ENCODE peak calls at places on chromosomes 5 and 9, in five cellular contexts. O is adipocyte, T is tibial nerve, Q is left ventricle myocardium inferior, Y is WERI-Rb-1. F is an unnamed sample. For H3K27me3, the result is how much of the 10 kb centered on the place peaks cover.

GRCh38 chr9:93701494-93702218 is 125.3 kb downstream of the PHF2 start:
- DNase-seq in Y (no peak), Q (no peak), O (no peak), T (no peak), F (no peak)

GRCh38 chr9:32991895-32992595 is 9.4 kb downstream of the APTX start:
- DNase-seq in Q (no peak), T (no peak), Y (no peak), O (no peak), F (no peak)

GRCh38 chr9:92265159-92265558 is 28.3 kb downstream of the IARS1 start:
- DNase-seq in Q (no peak), O (peak), Y (no peak), T (no peak), F (no peak)

GRCh38 chr5:168931638-168932345 is 352.6 kb upstream of the PANK3 start:
- DNase-seq in Q (no peak), O (peak), T (no peak), Y (no peak), F (no peak)

GRCh38 chr5:137220523-137220927 is 278.6 kb downstream of the SPOCK1 start:
- DNase-seq in Q (no peak), T (no peak), O (peak), Y (peak), F (no peak)

GRCh38 chr5:74866653-74867162 is 521 bp upstream of the FAM169A start:
- DNase-seq in Y (no peak), Q (no peak), T (no peak), O (no peak), F (no peak)

GRCh38 chr5:10684303-10685086 is 76.5 kb downstream of the DAP start:
- DNase-seq in O (no peak), Y (no peak), T (no peak), Q (no peak), F (no peak)

GRCh38 chr9:36317766-36318165 is 59.5 kb upstream of the GNE start:
- DNase-seq in T (no peak), Q (peak), O (no peak), Y (no peak), F (peak)

GRCh38 chr9:75855509-75855908 is 35.0 kb upstream of the PCSK5 start:
- DNase-seq in Q (no peak), Y (peak), O (peak), T (peak), F (no peak)

GRCh38 chr5:143241892-143242291 is 161.6 kb downstream of the NR3C1 start:
- DNase-seq in Q (no peak), T (no peak), O (no peak), Y (no peak), F (no peak)

GRCh38 chr5:156870498-156870839 is 20.4 kb downstream of the PPP1R2B start:
- DNase-seq in T (no peak), Q (no peak), O (no peak), Y (no peak), F (no peak)

GRCh38 chr5:911601-912000 is 18.9 kb downstream of the TRIP13 start:
- DNase-seq in T (no peak), O (no peak), Y (no peak), Q (no peak), F (no peak)

GRCh38 chr5:17219006-17219422 is 1.6 kb downstream of the BASP1 start:
- DNase-seq in T (no peak), O (peak), Y (no peak), Q (no peak), F (no peak)

GRCh38 chr5:143516249-143516648 is 112.8 kb upstream of the NR3C1 start:
- DNase-seq in Q (no peak), T (no peak), O (no peak), Y (no peak), F (no peak)

GRCh38 chr9:137982132-137982666 is 104.6 kb downstream of the CACNA1B start:
- DNase-seq in O (no peak), Y (no peak), T (no peak), Q (no peak), F (no peak)

GRCh38 chr5:168865973-168866372 is 286.8 kb upstream of the PANK3 start:
- DNase-seq in Y (peak), O (peak), Q (no peak), T (no peak), F (no peak)

GRCh38 chr5:31194458-31194808 is 947 bp downstream of the CDH6 start:
- DNase-seq in O (peak), T (no peak), Q (no peak), Y (peak), F (no peak)

GRCh38 chr9:3224931-3225330 is 300.9 kb downstream of the RFX3 start:
- DNase-seq in T (no peak), Y (no peak), Q (peak), O (no peak), F (no peak)

GRCh38 chr5:318931-319601 is 2.4 kb upstream of the AHRR start:
- DNase-seq in O (no peak), Q (no peak), T (no peak), Y (no peak), F (peak)

GRCh38 chr9:117434568-117434967 is 19.7 kb upstream of the ASTN2 start:
- DNase-seq in Y (no peak), Q (no peak), O (no peak), T (no peak), F (no peak)

GRCh38 chr9:107597743-107598217 is 108.2 kb upstream of the KLF4 start:
- DNase-seq in T (no peak), O (no peak), Y (no peak), Q (no peak), F (no peak)

GRCh38 chr5:106171708-106172107 is 1499.0 kb downstream of the EFNA5 start:
- DNase-seq in Q (no peak), T (no peak), O (peak), Y (no peak), F (no peak)

GRCh38 chr9:133075925-133076324 is 14.1 kb downstream of the CEL start:
- DNase-seq in O (peak), T (no peak), Y (no peak), Q (no peak), F (no peak)

GRCh38 chr5:10479226-10479721 is 37.6 kb downstream of the ROPN1L start:
- DNase-seq in Y (no peak), Q (no peak), T (no peak), O (peak), F (no peak)

GRCh38 chr5:39650234-39650816 is 225.5 kb upstream of the DAB2 start:
- DNase-seq in T (no peak), O (no peak), Y (no peak), Q (no peak), F (no peak)

GRCh38 chr5:26482817-26483375 is 555.5 kb downstream of the CDH9 start:
- DNase-seq in O (peak), Q (no peak), Y (peak), T (peak), F (peak)

GRCh38 chr5:11584008-11584407 is 320.2 kb downstream of the CTNND2 start:
- DNase-seq in T (no peak), Q (no peak), O (no peak), Y (no peak), F (no peak)

GRCh38 chr9:36163049-36163839 is 5.9 kb upstream of the CCIN start:
- DNase-seq in T (no peak), Q (peak), O (peak), Y (peak), F (no peak)

GRCh38 chr5:154826-155225 is 36.5 kb upstream of the LRRC14B start:
- DNase-seq in Y (peak), Q (no peak), O (no peak), T (no peak), F (no peak)

GRCh38 chr5:95934207-95934804 is 27.3 kb downstream of the ELL2 start:
- DNase-seq in Y (no peak), T (no peak), O (no peak), Q (no peak), F (no peak)

GRCh38 chr5:39178856-39179255 is 40.5 kb downstream of the FYB1 start:
- DNase-seq in Q (no peak), Y (no peak), O (no peak), T (no peak), F (no peak)

GRCh38 chr5:80369521-80369920 is 38.3 kb upstream of the ZFYVE16 start:
- DNase-seq in Q (no peak), T (no peak), Y (peak), O (no peak), F (no peak)

GRCh38 chr9:92639124-92639523 is 30.8 kb downstream of the IPPK start:
- DNase-seq in T (no peak), Q (no peak), Y (no peak), O (no peak), F (no peak)

GRCh38 chr5:134345996-134346395 is 21.0 kb downstream of the CDKL3 start:
- DNase-seq in Y (no peak), Q (no peak), O (no peak), T (no peak), F (no peak)

GRCh38 chr9:6822696-6823095 is 64.9 kb downstream of the KDM4C start:
- DNase-seq in T (no peak), Q (no peak), Y (no peak), O (no peak), F (no peak)

GRCh38 chr9:71783120-71783523 is 14.8 kb upstream of the CEMIP2 start:
- DNase-seq in Q (no peak), T (no peak), Y (no peak), O (no peak), F (no peak)

GRCh38 chr9:73219985-73220626 is 68.4 kb downstream of the ANXA1 start:
- DNase-seq in Q (no peak), O (peak), T (no peak), Y (no peak), F (no peak)

GRCh38 chr9:124475868-124476690 is 25.8 kb downstream of the ADGRD2 start:
- DNase-seq in Q (no peak), Y (no peak), O (no peak), T (no peak), F (no peak)

GRCh38 chr9:124477211-124478013 is 27.2 kb downstream of the ADGRD2 start:
- DNase-seq in O (no peak), Y (no peak), Q (no peak), T (no peak), F (peak)

GRCh38 chr9:124474151-124474550 is 23.9 kb downstream of the ADGRD2 start:
- DNase-seq in T (no peak), Y (no peak), O (no peak), Q (no peak), F (no peak)

GRCh38 chr9:124473310-124473709 is 23.1 kb downstream of the ADGRD2 start:
- DNase-seq in O (no peak), T (no peak), Y (no peak), Q (no peak), F (no peak)

DNA sequence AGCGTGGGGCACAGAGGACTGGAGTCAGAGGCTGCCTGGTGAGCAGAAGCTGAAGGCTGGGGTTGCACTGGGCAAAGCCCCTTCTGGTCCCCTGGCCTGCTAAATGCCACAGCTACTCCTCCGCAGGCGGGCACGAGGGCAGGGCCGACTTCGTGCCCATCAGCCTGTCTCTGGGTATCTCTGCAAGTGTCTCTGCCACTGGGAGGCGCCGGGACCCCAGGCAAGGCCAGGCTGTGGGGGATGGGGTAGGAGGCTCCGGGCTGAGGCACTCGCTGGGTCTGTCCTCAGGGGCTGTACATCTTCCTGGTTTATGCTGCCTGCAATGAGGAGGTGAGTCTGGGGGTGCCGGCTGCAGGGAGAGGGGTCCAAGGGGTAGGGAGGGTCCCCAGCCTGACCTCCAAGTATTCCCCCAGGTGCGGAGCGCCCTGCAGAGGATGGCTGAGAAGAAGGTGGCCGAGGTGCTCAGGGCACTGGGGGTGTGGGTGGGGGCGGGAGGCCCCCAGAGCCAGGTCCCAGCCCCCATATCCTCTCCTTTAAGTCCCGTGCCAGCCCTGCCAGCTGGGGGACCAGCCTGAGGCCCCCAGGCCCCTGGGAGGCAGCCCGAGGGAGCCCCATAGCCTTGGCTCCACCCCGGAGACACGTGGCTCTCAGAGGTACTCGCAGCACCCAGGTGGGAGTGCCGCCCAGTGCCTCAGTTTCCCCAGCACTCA is 25.1 kb downstream of the ADGRD2 start:
- DNase-seq in Y (peak), O (no peak), T (no peak), Q (no peak), F (no peak)
- H3K27me3 ChIP-seq in Y (under half), O (half or more), T (half or more), Q (half or more), F (under half)

GRCh38 chr5:174053891-174054290 is 8.4 kb downstream of the NSG2 start:
- DNase-seq in Q (no peak), Y (no peak), T (no peak), O (no peak), F (no peak)

GRCh38 chr5:174059247-174059646 is 13.7 kb downstream of the NSG2 start:
- DNase-seq in Q (no peak), O (no peak), Y (no peak), T (no peak), F (no peak)

GRCh38 chr5:174056064-174056842 is 10.7 kb downstream of the NSG2 start:
- DNase-seq in Y (no peak), T (no peak), O (no peak), Q (peak), F (no peak)

GRCh38 chr5:174063092-174063756 is 17.7 kb downstream of the NSG2 start:
- DNase-seq in Q (no peak), O (no peak), T (no peak), Y (no peak), F (no peak)

DNA sequence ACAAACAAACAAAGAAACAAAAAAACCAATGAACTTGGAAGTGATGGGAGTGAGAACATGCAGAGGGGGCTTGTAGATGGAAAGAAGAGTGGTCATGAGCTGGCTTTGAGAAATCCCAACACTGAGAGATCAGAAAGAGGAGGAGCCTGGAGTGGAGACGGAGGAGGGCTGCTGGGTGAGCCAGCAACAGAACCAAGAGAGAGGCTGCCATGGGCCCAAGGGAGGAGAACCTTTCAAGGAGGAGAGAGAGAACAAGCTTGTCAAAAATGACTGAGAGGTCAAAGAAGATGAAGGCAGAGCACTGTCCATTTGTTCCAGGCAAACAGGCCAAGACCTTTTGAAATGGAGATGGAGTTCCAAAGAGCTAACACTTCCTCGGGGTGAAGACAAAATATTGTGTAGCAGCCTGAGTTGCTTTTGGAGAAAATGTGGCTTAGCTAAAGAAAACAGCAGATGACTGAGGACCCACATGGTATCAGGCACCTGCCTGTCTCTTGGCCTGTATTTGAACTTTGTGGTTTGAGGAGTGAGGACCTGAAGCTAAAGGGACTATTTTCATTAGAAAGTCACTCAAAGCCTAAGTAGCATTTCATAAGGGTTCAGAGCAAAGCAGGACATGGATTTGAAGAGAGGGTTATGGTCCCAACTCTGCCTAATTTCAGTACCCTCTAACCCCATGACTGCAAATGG is 13.1 kb downstream of the NSG2 start:
- DNase-seq in Y (no peak), O (no peak), T (no peak), Q (no peak), F (no peak)
- H3K27me3 ChIP-seq in Y (under half), O (under half), T (under half), Q (under half), F (under half)

GRCh38 chr5:14712666-14713065 is 48.1 kb downstream of the OTULIN start:
- DNase-seq in Q (no peak), Y (no peak), T (no peak), O (no peak), F (no peak)

GRCh38 chr5:14707811-14708210 is 43.3 kb downstream of the OTULIN start:
- DNase-seq in O (no peak), T (no peak), Y (no peak), Q (no peak), F (no peak)

GRCh38 chr5:14708551-14708950 is 44.0 kb downstream of the OTULIN start:
- DNase-seq in T (no peak), O (no peak), Y (no peak), Q (no peak), F (no peak)

GRCh38 chr5:14712131-14712530 is 47.6 kb downstream of the OTULIN start:
- DNase-seq in Y (no peak), T (no peak), O (no peak), Q (no peak), F (no peak)

GRCh38 chr5:14710313-14710994 is 45.9 kb downstream of the OTULIN start:
- DNase-seq in Y (no peak), Q (no peak), O (no peak), T (no peak), F (no peak)
- H3K27me3 ChIP-seq in Y (under half), Q (under half), O (under half), T (under half), F (under half)

GRCh38 chr5:136031713-136032112 is 2.9 kb downstream of the TGFBI start:
- DNase-seq in Y (no peak), Q (no peak), T (no peak), O (peak), F (no peak)
- H3K27me3 ChIP-seq in Y (under half), Q (under half), T (under half), O (under half), F (under half)

GRCh38 chr5:116528519-116529234 is 45.9 kb downstream of the SEMA6A start:
- DNase-seq in T (no peak), O (no peak), Q (no peak), Y (peak), F (no peak)
- H3K27me3 ChIP-seq in T (under half), O (under half), Q (under half), Y (under half), F (under half)

GRCh38 chr5:51387854-51388320 is 4.6 kb downstream of the ISL1 start:
- DNase-seq in Y (no peak), T (no peak), Q (no peak), O (no peak), F (no peak)

GRCh38 chr5:51385214-51385613 is 2.0 kb downstream of the ISL1 start:
- DNase-seq in O (no peak), T (no peak), Y (no peak), Q (no peak), F (no peak)

GRCh38 chr5:51388488-51389325 is 5.5 kb downstream of the ISL1 start:
- DNase-seq in Y (no peak), Q (no peak), O (no peak), T (no peak), F (no peak)

GRCh38 chr5:51389326-51389581 is 6.0 kb downstream of the ISL1 start:
- DNase-seq in Q (no peak), O (no peak), T (no peak), Y (no peak), F (no peak)

GRCh38 chr5:51386916-51387853 is 3.9 kb downstream of the ISL1 start:
- DNase-seq in T (no peak), Q (no peak), Y (no peak), O (no peak), F (no peak)
- H3K27me3 ChIP-seq in T (half or more), Q (half or more), Y (half or more), O (half or more), F (half or more)

GRCh38 chr9:113648586-113648985 is 185.1 kb downstream of the RGS3 start:
- DNase-seq in T (no peak), O (no peak), Q (no peak), Y (no peak), F (no peak)

GRCh38 chr9:113646946-113647914 is 183.7 kb downstream of the RGS3 start:
- DNase-seq in T (no peak), O (no peak), Q (no peak), Y (no peak), F (no peak)

GRCh38 chr9:113649054-113649453 is 185.5 kb downstream of the RGS3 start:
- DNase-seq in O (peak), T (no peak), Y (no peak), Q (peak), F (no peak)

GRCh38 chr9:113646491-113646890 is 183.0 kb downstream of the RGS3 start:
- DNase-seq in Y (peak), O (no peak), T (no peak), Q (no peak), F (no peak)

GRCh38 chr9:113648048-113648447 is 184.5 kb downstream of the RGS3 start:
- DNase-seq in Y (no peak), O (no peak), T (no peak), Q (no peak), F (no peak)
- H3K27me3 ChIP-seq in Y (under half), O (under half), T (under half), Q (under half), F (under half)

GRCh38 chr5:41345295-41345694 is 132.0 kb upstream of the C6 start:
- DNase-seq in O (no peak), T (no peak), Y (no peak), Q (no peak), F (no peak)
- H3K27me3 ChIP-seq in O (under half), T (under half), Y (under half), Q (under half), F (under half)